ENCODE peak calls at places on chromosomes 5 and 9, in ten cellular contexts. C, K, W, Z, G, T, B, E, P and O are unnamed samples.

GRCh38 chr5:78647838-78648358 is 674 bp downstream of the LHFPL2 start:
- DNase-seq in C (peak), K (no peak), W (peak), Z (peak), G (peak), T (peak), B (no peak), E (no peak), P (no peak), O (peak)

GRCh38 chr9:29285818-29286217 is 1712.5 kb upstream of the C9orf72 start:
- DNase-seq in C (no peak), K (no peak), W (peak), Z (peak), G (peak), T (no peak), B (no peak), E (no peak), P (no peak), O (no peak)

GRCh38 chr5:43631182-43631910 is 28.4 kb downstream of the NNT start:
- DNase-seq in C (peak), K (peak), W (peak), Z (peak), G (peak), T (no peak), B (no peak), E (peak), P (no peak), O (peak)

GRCh38 chr9:136316896-136317676 is 10.3 kb upstream of the GPSM1 start:
- DNase-seq in C (no peak), K (no peak), W (no peak), Z (no peak), G (peak), T (no peak), B (no peak), E (no peak), P (no peak), O (no peak)

GRCh38 chr5:100553209-100553608 is 18.0 kb downstream of the FAM174A start:
- DNase-seq in C (no peak), K (no peak), W (no peak), Z (no peak), G (no peak), T (no peak), B (no peak), E (no peak), P (no peak), O (no peak)

GRCh38 chr5:68932830-68933434 is 160.9 kb upstream of the SLC30A5 start:
- DNase-seq in C (no peak), K (peak), W (peak), Z (peak), G (peak), T (no peak), B (no peak), E (peak), P (no peak), O (no peak)

GRCh38 chr5:997001-997474 is 11.6 kb upstream of the NKD2 start:
- DNase-seq in C (no peak), K (peak), W (peak), Z (no peak), G (no peak), T (peak), B (no peak), E (no peak), P (no peak), O (no peak)

GRCh38 chr5:6780802-6781391 is 67.7 kb downstream of the TENT4A start:
- DNase-seq in C (no peak), K (peak), W (peak), Z (no peak), G (no peak), T (no peak), B (peak), E (no peak), P (no peak), O (peak)

GRCh38 chr5:98453309-98453708 is 320.2 kb upstream of the RGMB start:
- DNase-seq in C (no peak), K (no peak), W (no peak), Z (no peak), G (no peak), T (no peak), B (no peak), E (no peak), P (no peak), O (no peak)

GRCh38 chr5:167030500-167031120 is 1260.8 kb upstream of the WWC1 start:
- DNase-seq in C (peak), K (no peak), W (peak), Z (peak), G (peak), T (no peak), B (no peak), E (peak), P (no peak), O (peak)

GRCh38 chr5:34976347-34976746 is 47.0 kb downstream of the DNAJC21 start:
- DNase-seq in C (no peak), K (no peak), W (no peak), Z (no peak), G (no peak), T (no peak), B (no peak), E (no peak), P (no peak), O (no peak)

GRCh38 chr9:119951591-119951990 is 582.4 kb upstream of the BRINP1 start:
- DNase-seq in C (no peak), K (no peak), W (no peak), Z (no peak), G (no peak), T (no peak), B (no peak), E (no peak), P (no peak), O (no peak)

GRCh38 chr9:131738838-131739191 is 1.1 kb downstream of the RAPGEF1 start:
- DNase-seq in C (no peak), K (peak), W (peak), Z (peak), G (no peak), T (no peak), B (no peak), E (no peak), P (no peak), O (peak)

GRCh38 chr9:68704804-68705635 is at the start of gene PIP5K1B:
- DNase-seq in C (peak), K (peak), W (peak), Z (peak), G (peak), T (peak), B (peak), E (peak), P (no peak), O (peak)

GRCh38 chr9:133496901-133497411 is 18.1 kb upstream of the SLC2A6 start:
- DNase-seq in C (no peak), K (no peak), W (no peak), Z (no peak), G (no peak), T (no peak), B (no peak), E (no peak), P (no peak), O (no peak)

GRCh38 chr9:14517154-14517906 is 175.9 kb downstream of the ZDHHC21 start:
- DNase-seq in C (no peak), K (no peak), W (no peak), Z (no peak), G (no peak), T (no peak), B (no peak), E (no peak), P (no peak), O (no peak)

GRCh38 chr9:124602632-124603031 is 95.4 kb upstream of the NR5A1 start:
- DNase-seq in C (no peak), K (no peak), W (no peak), Z (no peak), G (no peak), T (no peak), B (no peak), E (no peak), P (no peak), O (no peak)

GRCh38 chr5:36698031-36698430 is 91.6 kb downstream of the SLC1A3 start:
- DNase-seq in C (no peak), K (no peak), W (no peak), Z (no peak), G (no peak), T (no peak), B (no peak), E (no peak), P (no peak), O (no peak)

GRCh38 chr5:6812091-6812490 is 98.9 kb downstream of the TENT4A start:
- DNase-seq in C (no peak), K (no peak), W (no peak), Z (no peak), G (no peak), T (no peak), B (no peak), E (no peak), P (no peak), O (no peak)

GRCh38 chr5:180803181-180804128 is 849 bp upstream of the MGAT1 start:
- DNase-seq in C (peak), K (peak), W (no peak), Z (no peak), G (peak), T (peak), B (peak), E (no peak), P (peak), O (peak)

GRCh38 chr5:77871946-77872345 is 95.8 kb upstream of the TBCA start:
- DNase-seq in C (no peak), K (no peak), W (no peak), Z (no peak), G (no peak), T (no peak), B (no peak), E (no peak), P (no peak), O (no peak)

GRCh38 chr9:34190996-34191892 is 12.4 kb downstream of the UBAP1 start:
- DNase-seq in C (no peak), K (no peak), W (peak), Z (peak), G (peak), T (no peak), B (no peak), E (no peak), P (no peak), O (no peak)

GRCh38 chr9:75604661-75605060 is 285.8 kb upstream of the PCSK5 start:
- DNase-seq in C (no peak), K (no peak), W (no peak), Z (no peak), G (no peak), T (no peak), B (no peak), E (no peak), P (no peak), O (no peak)

GRCh38 chr5:72363146-72363802 is 43.1 kb downstream of the PTCD2 start:
- DNase-seq in C (no peak), K (no peak), W (no peak), Z (peak), G (peak), T (no peak), B (no peak), E (no peak), P (no peak), O (no peak)

GRCh38 chr5:167804512-167805220 is 486.8 kb upstream of the WWC1 start:
- DNase-seq in C (no peak), K (no peak), W (no peak), Z (peak), G (peak), T (no peak), B (no peak), E (no peak), P (no peak), O (no peak)

GRCh38 chr5:167466992-167467391 is 824.5 kb upstream of the WWC1 start:
- DNase-seq in C (no peak), K (no peak), W (no peak), Z (no peak), G (no peak), T (no peak), B (no peak), E (no peak), P (no peak), O (no peak)

GRCh38 chr5:108507631-108508030 is 125.7 kb upstream of the FBXL17 start:
- DNase-seq in C (no peak), K (no peak), W (no peak), Z (no peak), G (no peak), T (no peak), B (no peak), E (no peak), P (no peak), O (no peak)

GRCh38 chr9:134681061-134681661 is 39.6 kb downstream of the COL5A1 start:
- DNase-seq in C (no peak), K (no peak), W (no peak), Z (no peak), G (no peak), T (no peak), B (no peak), E (no peak), P (no peak), O (no peak)

GRCh38 chr9:121055642-121056143 is 5.6 kb upstream of the C5 start:
- DNase-seq in C (no peak), K (no peak), W (peak), Z (peak), G (peak), T (no peak), B (no peak), E (no peak), P (no peak), O (peak)

GRCh38 chr9:33170464-33171156 is 3.5 kb upstream of the B4GALT1 start:
- DNase-seq in C (no peak), K (peak), W (peak), Z (peak), G (peak), T (no peak), B (peak), E (no peak), P (no peak), O (no peak)

GRCh38 chr5:133820516-133820915 is 147.9 kb downstream of the C5orf15 start:
- DNase-seq in C (no peak), K (no peak), W (no peak), Z (no peak), G (no peak), T (no peak), B (no peak), E (no peak), P (no peak), O (no peak)

GRCh38 chr5:91176288-91177016 is 206.7 kb downstream of the ARRDC3 start:
- DNase-seq in C (no peak), K (no peak), W (peak), Z (no peak), G (no peak), T (no peak), B (no peak), E (no peak), P (no peak), O (peak)

GRCh38 chr5:10600629-10601245 is 36.9 kb downstream of the ANKRD33B start:
- DNase-seq in C (peak), K (peak), W (no peak), Z (peak), G (peak), T (peak), B (no peak), E (no peak), P (no peak), O (no peak)

GRCh38 chr5:72015103-72015548 is 92.1 kb upstream of the MAP1B start:
- DNase-seq in C (no peak), K (peak), W (no peak), Z (peak), G (peak), T (peak), B (no peak), E (no peak), P (no peak), O (peak)

GRCh38 chr5:119019431-119020348 is 31.3 kb upstream of the DTWD2 start:
- DNase-seq in C (no peak), K (no peak), W (no peak), Z (no peak), G (peak), T (no peak), B (no peak), E (no peak), P (no peak), O (no peak)

GRCh38 chr5:146193291-146193690 is 10.1 kb upstream of the RBM27 start:
- DNase-seq in C (no peak), K (no peak), W (no peak), Z (no peak), G (no peak), T (no peak), B (no peak), E (no peak), P (no peak), O (no peak)